ENCODE peak calls at places on chromosomes 11 and 22, in seven cellular contexts. J is HCT116, Y is SK-N-SH, E is K562, G is H1, K is GM12878, X is HepG2. M is an unnamed sample.
A peak's percentile ranks its signal among the peaks of the same experiment; 100 is the strongest.

GRCh38 chr22:44396021-44396726 is 83.4 kb upstream of the SHISAL1 start:
- DNase-seq in J (no peak), E (no peak), G (peak; percentile 26), Y (peak; percentile 61), K (no peak), X (no peak), M (no peak)

GRCh38 chr11:102761646-102762238 is 18.7 kb downstream of the MMP10 start:
- DNase-seq in J (no peak), Y (no peak), G (no peak), X (no peak), K (no peak), E (no peak), M (no peak)

GRCh38 chr11:122754553-122755322 is 83.6 kb upstream of the CRTAM start:
- DNase-seq in X (peak; percentile 24), Y (no peak), K (no peak), J (peak; percentile 10), E (peak; percentile 49), G (peak; percentile 52), M (peak; percentile 71)

GRCh38 chr11:102293873-102294601 is 23.2 kb upstream of the BIRC3 start:
- DNase-seq in Y (no peak), G (no peak), E (no peak), X (peak; percentile 54), J (peak; percentile 62), K (no peak), M (peak; percentile 74)

GRCh38 chr22:44047891-44048301 is 23.8 kb downstream of the PARVB start:
- DNase-seq in K (no peak), X (no peak), G (no peak), E (no peak), Y (no peak), J (no peak), M (no peak)

GRCh38 chr22:36356708-36357694 is 30.8 kb downstream of the MYH9 start:
- DNase-seq in K (no peak), Y (no peak), E (no peak), X (no peak), J (no peak), G (no peak), M (no peak)

GRCh38 chr11:132186699-132187098 is 816.3 kb downstream of the NTM start:
- DNase-seq in J (no peak), E (peak; percentile 9), X (no peak), G (peak; percentile 79), Y (peak; percentile 11), K (no peak), M (no peak)

GRCh38 chr11:34977039-34977906 is 60.9 kb downstream of the PDHX start:
- DNase-seq in J (peak; percentile 33), G (no peak), X (no peak), K (no peak), E (no peak), Y (no peak), M (peak; percentile 22)

GRCh38 chr11:11148104-11148509 is 204.9 kb downstream of the CSNK2A3 start:
- DNase-seq in Y (no peak), J (no peak), E (no peak), K (no peak), X (no peak), G (peak; percentile 60), M (peak; percentile 86)

GRCh38 chr11:56994532-56994931 is 5.8 kb downstream of the OR5AK2 start:
- DNase-seq in E (no peak), Y (no peak), J (no peak), X (no peak), K (no peak), G (no peak), M (no peak)

GRCh38 chr11:72844356-72844755 is 30.1 kb downstream of the ATG16L2 start:
- DNase-seq in E (no peak), X (no peak), J (no peak), G (no peak), K (no peak), Y (no peak), M (no peak)

GRCh38 chr22:40540265-40540664 is 96.3 kb downstream of the MRTFA start:
- DNase-seq in K (no peak), G (no peak), X (no peak), E (no peak), Y (no peak), J (no peak), M (no peak)

GRCh38 chr11:2748814-2749554 is 49.2 kb upstream of the KCNQ1OT1 start:
- DNase-seq in X (no peak), Y (no peak), J (no peak), E (no peak), G (no peak), K (no peak), M (no peak)

GRCh38 chr22:35335936-35336781 is 36.5 kb downstream of the TOM1 start:
- DNase-seq in G (no peak), E (no peak), J (no peak), Y (peak; percentile 66), K (no peak), X (no peak), M (no peak)
- TF ChIP-seq JUND in G (no peak), E (peak; percentile 62), J (no peak), Y (no peak), K (no peak), X (no peak), M (no peak)

GRCh38 chr22:29798318-29798717 is 31.1 kb downstream of the UQCR10 start:
- DNase-seq in G (no peak), Y (no peak), K (peak; percentile 46), E (no peak), X (no peak), J (no peak), M (no peak)
- TF ChIP-seq JUND in G (no peak), Y (no peak), K (no peak), E (no peak), X (no peak), J (no peak), M (no peak)

GRCh38 chr11:69635804-69636511 is 5.0 kb upstream of the CCND1 start:
- DNase-seq in K (no peak), E (no peak), X (no peak), G (no peak), J (no peak), Y (peak; percentile 8), M (peak; percentile 77)

GRCh38 chr11:69637956-69638871 is 2.7 kb upstream of the CCND1 start:
- DNase-seq in X (no peak), G (peak; percentile 87), J (peak; percentile 80), E (no peak), K (no peak), Y (peak; percentile 89), M (peak; percentile 80)

GRCh38 chr11:69636512-69636866 is 4.5 kb upstream of the CCND1 start:
- DNase-seq in E (no peak), K (no peak), G (peak; percentile 89), Y (no peak), J (peak; percentile 80), X (no peak), M (peak; percentile 96)

GRCh38 chr11:69637601-69637955 is 3.4 kb upstream of the CCND1 start:
- DNase-seq in X (no peak), E (no peak), K (no peak), Y (no peak), J (no peak), G (no peak), M (no peak)

GRCh38 chr11:69636870-69637600 is 3.9 kb upstream of the CCND1 start:
- DNase-seq in G (no peak), J (no peak), Y (no peak), K (no peak), E (no peak), X (no peak), M (peak; percentile 25)
- TF ChIP-seq JUND in G (no peak), J (no peak), Y (no peak), K (no peak), E (no peak), X (no peak), M (no peak)

GRCh38 chr11:65586676-65587075 is 8.9 kb downstream of the KCNK7 start:
- DNase-seq in E (no peak), K (no peak), Y (peak; percentile 75), G (no peak), J (no peak), X (no peak), M (no peak)
- TF ChIP-seq JUND in E (no peak), K (no peak), Y (no peak), G (no peak), J (no peak), X (no peak), M (no peak)

GRCh38 chr11:128210148-128210940 is 377.0 kb downstream of the ETS1 start:
- DNase-seq in G (no peak), X (peak; percentile 59), Y (no peak), K (no peak), J (peak; percentile 98), E (no peak), M (peak; percentile 81)
- TF ChIP-seq JUND in G (peak; percentile 85), X (no peak), Y (peak; percentile 96), K (no peak), J (peak; percentile 97), E (no peak), M (peak; percentile 99)

GRCh38 chr11:129390303-129390816 is 14.7 kb downstream of the BARX2 start:
- DNase-seq in G (no peak), X (no peak), Y (no peak), J (no peak), E (no peak), K (no peak), M (no peak)

GRCh38 chr11:129385801-129386200 is 10.2 kb downstream of the BARX2 start:
- DNase-seq in X (no peak), J (no peak), K (no peak), G (no peak), Y (no peak), E (no peak), M (no peak)

GRCh38 chr11:129384415-129384814 is 8.8 kb downstream of the BARX2 start:
- DNase-seq in K (no peak), E (no peak), X (no peak), G (no peak), Y (no peak), J (no peak), M (no peak)

GRCh38 chr11:129388824-129389223 is 13.2 kb downstream of the BARX2 start:
- DNase-seq in Y (no peak), J (no peak), K (no peak), X (no peak), E (no peak), G (no peak), M (no peak)

GRCh38 chr11:129386795-129387390 is 11.2 kb downstream of the BARX2 start:
- DNase-seq in J (no peak), X (no peak), Y (no peak), E (no peak), G (no peak), K (no peak), M (no peak)
- TF ChIP-seq JUND in J (no peak), X (no peak), Y (no peak), E (no peak), G (no peak), K (no peak), M (no peak)

M was measured in T47D.